ENCODE peak calls at places on chromosomes 2 and 18, in nine cellular contexts. J, H, N, F, T, R, P, Y and V are unnamed samples.

GRCh38 chr2:230660294-230661060 is 52.2 kb upstream of the CAB39 start:
- DNase-seq in J (no peak), H (no peak), N (no peak), F (peak), T (no peak), R (no peak), P (peak), Y (no peak), V (peak)

GRCh38 chr2:201507725-201508124 is 56.2 kb downstream of the STRADB start:
- DNase-seq in J (no peak), H (no peak), N (no peak), F (no peak), T (no peak), R (no peak), P (no peak), Y (no peak), V (no peak)

GRCh38 chr2:235512699-235513053 is 18.8 kb downstream of the AGAP1 start:
- DNase-seq in J (no peak), H (no peak), N (no peak), F (no peak), T (no peak), R (no peak), P (no peak), Y (no peak), V (no peak)

GRCh38 chr2:144379891-144380311 is 140.0 kb downstream of the ZEB2 start:
- DNase-seq in J (no peak), H (no peak), N (no peak), F (no peak), T (peak), R (no peak), P (peak), Y (no peak), V (peak)

GRCh38 chr18:74544898-74545297 is 10.6 kb downstream of the CNDP1 start:
- DNase-seq in J (no peak), H (no peak), N (no peak), F (no peak), T (no peak), R (no peak), P (no peak), Y (no peak), V (no peak)

GRCh38 chr2:157627594-157628281 is 926 bp downstream of the ACVR1C start:
- DNase-seq in J (no peak), H (peak), N (peak), F (peak), T (no peak), R (no peak), P (no peak), Y (peak), V (peak)

GRCh38 chr2:200664770-200665494 is 79.1 kb downstream of the AOX1 start:
- DNase-seq in J (no peak), H (no peak), N (no peak), F (no peak), T (no peak), R (no peak), P (no peak), Y (no peak), V (no peak)

GRCh38 chr18:31661965-31662364 is 22.4 kb downstream of the B4GALT6 start:
- DNase-seq in J (peak), H (peak), N (no peak), F (no peak), T (no peak), R (no peak), P (no peak), Y (peak), V (no peak)

GRCh38 chr2:111961663-111962062 is 63.3 kb downstream of the MERTK start:
- DNase-seq in J (no peak), H (no peak), N (no peak), F (no peak), T (no peak), R (no peak), P (no peak), Y (no peak), V (no peak)

GRCh38 chr2:32688511-32688910 is 60.7 kb downstream of the TTC27 start:
- DNase-seq in J (no peak), H (peak), N (no peak), F (no peak), T (no peak), R (no peak), P (no peak), Y (peak), V (no peak)

GRCh38 chr2:231991664-231992063 is 30.2 kb downstream of the DIS3L2 start:
- DNase-seq in J (no peak), H (peak), N (no peak), F (no peak), T (no peak), R (no peak), P (no peak), Y (peak), V (no peak)

GRCh38 chr2:45028276-45028675 is 19.0 kb upstream of the SIX2 start:
- DNase-seq in J (peak), H (peak), N (no peak), F (no peak), T (no peak), R (no peak), P (no peak), Y (peak), V (no peak)

GRCh38 chr2:143397886-143398614 is 268.8 kb downstream of the ARHGAP15 start:
- DNase-seq in J (peak), H (peak), N (no peak), F (no peak), T (no peak), R (no peak), P (no peak), Y (peak), V (peak)

GRCh38 chr2:112880696-112881095 is 30.3 kb upstream of the IL37 start:
- DNase-seq in J (no peak), H (peak), N (no peak), F (no peak), T (no peak), R (no peak), P (no peak), Y (peak), V (no peak)

GRCh38 chr2:134178109-134178877 is 75.6 kb upstream of the MGAT5 start:
- DNase-seq in J (no peak), H (peak), N (peak), F (no peak), T (no peak), R (no peak), P (no peak), Y (no peak), V (no peak)

GRCh38 chr2:98558852-98559530 is 49.3 kb downstream of the COA5 start:
- DNase-seq in J (no peak), H (no peak), N (no peak), F (no peak), T (no peak), R (no peak), P (no peak), Y (no peak), V (peak)

GRCh38 chr18:45276878-45277277 is 338.4 kb upstream of the SLC14A2 start:
- DNase-seq in J (no peak), H (no peak), N (no peak), F (no peak), T (no peak), R (no peak), P (no peak), Y (no peak), V (no peak)

GRCh38 chr2:149827585-149828156 is 240.1 kb upstream of the MMADHC start:
- DNase-seq in J (no peak), H (no peak), N (no peak), F (no peak), T (no peak), R (no peak), P (no peak), Y (peak), V (peak)

GRCh38 chr2:188785515-188785914 is 188.7 kb upstream of the COL3A1 start:
- DNase-seq in J (no peak), H (no peak), N (no peak), F (no peak), T (no peak), R (no peak), P (no peak), Y (peak), V (no peak)

GRCh38 chr2:41829011-41829500 is 218.8 kb upstream of the PKDCC start:
- DNase-seq in J (peak), H (peak), N (no peak), F (no peak), T (no peak), R (no peak), P (no peak), Y (no peak), V (no peak)

GRCh38 chr2:128473175-128474013 is 154.7 kb upstream of the HS6ST1 start:
- DNase-seq in J (no peak), H (peak), N (no peak), F (peak), T (no peak), R (no peak), P (no peak), Y (peak), V (peak)

GRCh38 chr2:217216316-217216715 is 356.5 kb upstream of the TNP1 start:
- DNase-seq in J (no peak), H (no peak), N (no peak), F (no peak), T (no peak), R (no peak), P (no peak), Y (no peak), V (no peak)

GRCh38 chr2:108316194-108316880 is 27.6 kb downstream of the SULT1C2 start:
- DNase-seq in J (no peak), H (no peak), N (no peak), F (no peak), T (no peak), R (no peak), P (no peak), Y (no peak), V (no peak)

GRCh38 chr2:240231838-240232244 is 91.4 kb upstream of the OTOS start:
- DNase-seq in J (no peak), H (no peak), N (no peak), F (no peak), T (no peak), R (no peak), P (peak), Y (no peak), V (no peak)

GRCh38 chr2:144320491-144320890 is 199.4 kb downstream of the ZEB2 start:
- DNase-seq in J (peak), H (peak), N (no peak), F (peak), T (no peak), R (no peak), P (peak), Y (peak), V (peak)

GRCh38 chr2:38945372-38945771 is 55.7 kb downstream of the ARHGEF33 start:
- DNase-seq in J (no peak), H (no peak), N (no peak), F (no peak), T (no peak), R (no peak), P (no peak), Y (no peak), V (no peak)

GRCh38 chr2:186195726-186196125 is 290.3 kb upstream of the ZC3H15 start:
- DNase-seq in J (no peak), H (no peak), N (no peak), F (no peak), T (no peak), R (no peak), P (no peak), Y (no peak), V (no peak)

GRCh38 chr2:108316881-108317258 is 28.2 kb downstream of the SULT1C2 start:
- DNase-seq in J (no peak), H (no peak), N (no peak), F (no peak), T (no peak), R (no peak), P (no peak), Y (peak), V (no peak)

GRCh38 chr2:191020742-191021381 is 6.9 kb upstream of the STAT1 start:
- DNase-seq in J (peak), H (peak), N (peak), F (peak), T (no peak), R (peak), P (peak), Y (peak), V (peak)

GRCh38 chr2:208235860-208236259 is 19.0 kb downstream of the IDH1 start:
- DNase-seq in J (no peak), H (no peak), N (no peak), F (no peak), T (no peak), R (no peak), P (no peak), Y (no peak), V (no peak)